ENCODE peak calls at places on chromosomes 7 and 10, in nine cellular contexts. P is IMR-90, W is uterus, Q is astrocyte of the spinal cord, Z is WTC11, H is DMS53, O is HEK293T, N is A549, V is BJ. A is an unnamed sample.
A peak's percentile ranks its signal among the peaks of the same experiment; 100 is the strongest.

GRCh38 chr10:119597405-119598186 is 832 bp upstream of the TIAL1 start:
- DNase-seq in P (no peak), W (no peak), Q (no peak), Z (no peak), H (peak; percentile 66), O (no peak), N (no peak), V (no peak), A (no peak)

GRCh38 chr7:100678291-100678984 is 4.9 kb downstream of the GNB2 start:
- DNase-seq in P (no peak), W (peak; percentile 41), Q (no peak), Z (no peak), H (no peak), O (no peak), N (no peak), V (no peak), A (no peak)

GRCh38 chr10:70283445-70284399 is at the start of gene NPFFR1:
- DNase-seq in P (no peak), W (no peak), Q (no peak), Z (peak; percentile 71), H (no peak), O (no peak), N (no peak), V (no peak), A (no peak)

GRCh38 chr7:131774419-131775220 is 218.2 kb upstream of the PODXL start:
- DNase-seq in P (no peak), W (no peak), Q (no peak), Z (peak; percentile 37), H (no peak), O (no peak), N (no peak), V (no peak), A (no peak)

GRCh38 chr7:27099224-27099838 is 3.2 kb downstream of the HOXA2 start:
- DNase-seq in P (peak; percentile 71), W (no peak), Q (peak; percentile 76), Z (no peak), H (no peak), O (no peak), N (no peak), V (no peak), A (no peak)

GRCh38 chr10:131012641-131012985 is 298.9 kb downstream of the TCERG1L start:
- DNase-seq in P (no peak), W (no peak), Q (no peak), Z (no peak), H (no peak), O (no peak), N (no peak), V (no peak), A (no peak)

GRCh38 chr10:15725603-15726002 is 5.9 kb upstream of the ITGA8 start:
- DNase-seq in P (peak; percentile 67), W (peak; percentile 31), Q (peak; percentile 74), Z (no peak), H (peak; percentile 71), O (peak; percentile 69), N (peak; percentile 53), V (no peak), A (peak; percentile 76)

GRCh38 chr7:129829677-129830631 is 122.8 kb downstream of the UBE2H start:
- DNase-seq in P (peak; percentile 81), W (peak; percentile 73), Q (peak; percentile 86), Z (peak; percentile 64), H (peak; percentile 92), O (peak; percentile 67), N (peak; percentile 83), V (no peak), A (peak; percentile 91)

GRCh38 chr7:1917221-1918062 is 247.4 kb downstream of the ELFN1 start:
- DNase-seq in P (no peak), W (no peak), Q (no peak), Z (no peak), H (no peak), O (no peak), N (no peak), V (no peak), A (no peak)

GRCh38 chr7:105212236-105212635 is 176.5 kb downstream of the SRPK2 start:
- DNase-seq in P (no peak), W (no peak), Q (peak; percentile 50), Z (no peak), H (no peak), O (no peak), N (no peak), V (no peak), A (no peak)

GRCh38 chr7:29281782-29282541 is 87.4 kb downstream of the CHN2 start:
- DNase-seq in P (no peak), W (peak; percentile 18), Q (peak; percentile 51), Z (no peak), H (peak; percentile 100), O (peak; percentile 67), N (no peak), V (no peak), A (peak; percentile 7)

GRCh38 chr7:18974803-18975202 is 142.6 kb downstream of the TWIST1 start:
- DNase-seq in P (peak; percentile 78), W (no peak), Q (peak; percentile 57), Z (no peak), H (no peak), O (no peak), N (peak; percentile 48), V (peak; percentile 31), A (no peak)

GRCh38 chr10:74824184-74825032 is 2.0 kb upstream of the KAT6B start:
- DNase-seq in P (no peak), W (peak; percentile 18), Q (no peak), Z (peak; percentile 19), H (no peak), O (no peak), N (no peak), V (no peak), A (peak; percentile 8)

GRCh38 chr10:50585921-50586739 is 37.6 kb downstream of the SGMS1 start:
- DNase-seq in P (peak; percentile 68), W (no peak), Q (peak; percentile 43), Z (no peak), H (peak; percentile 49), O (no peak), N (peak; percentile 80), V (no peak), A (peak; percentile 45)

GRCh38 chr10:125060851-125061556 is 99.4 kb downstream of the CTBP2 start:
- DNase-seq in P (peak; percentile 80), W (peak; percentile 88), Q (peak; percentile 93), Z (peak; percentile 74), H (peak; percentile 56), O (peak; percentile 73), N (peak; percentile 64), V (peak; percentile 73), A (peak; percentile 82)

GRCh38 chr10:22856444-22857074 is 71.3 kb upstream of the ARMC3 start:
- DNase-seq in P (no peak), W (no peak), Q (no peak), Z (no peak), H (no peak), O (no peak), N (no peak), V (no peak), A (no peak)

GRCh38 chr10:30784521-30784895 is 155.0 kb upstream of the LYZL2 start:
- DNase-seq in P (peak; percentile 72), W (no peak), Q (peak; percentile 72), Z (no peak), H (no peak), O (no peak), N (no peak), V (no peak), A (peak; percentile 79)

GRCh38 chr10:127736222-127736914 is 617 bp upstream of the FOXI2 start:
- DNase-seq in P (no peak), W (no peak), Q (no peak), Z (peak; percentile 54), H (no peak), O (no peak), N (no peak), V (no peak), A (no peak)

A was measured in dermis blood vessel endothelial cell.